ENCODE peak calls at places on chromosomes 6 and 20, in five cellular contexts. One of them, this sample, is unnamed.

GRCh38 chr6:35804996-35805736 is at the start of gene LHFPL5:
- DNase-seq in small intestine: peak; percentile 37
- DNase-seq in Peyer's patch: no peak
- DNase-seq in heart left ventricle: peak; percentile 46
- DNase-seq in fibroblast of the aortic adventitia: no peak
- DNase-seq in this sample: peak; percentile 69

GRCh38 chr6:39430968-39431523 is 108.5 kb upstream of the KCNK16 start:
- DNase-seq in small intestine: peak; percentile 26
- DNase-seq in Peyer's patch: peak; percentile 58
- DNase-seq in heart left ventricle: peak; percentile 42
- DNase-seq in fibroblast of the aortic adventitia: no peak
- DNase-seq in this sample: no peak

GRCh38 chr6:43016166-43016915 is 2.3 kb downstream of the KLHDC3 start:
- DNase-seq in small intestine: no peak
- DNase-seq in Peyer's patch: no peak
- DNase-seq in heart left ventricle: no peak
- DNase-seq in fibroblast of the aortic adventitia: no peak
- DNase-seq in this sample: no peak

GRCh38 chr20:53578492-53579222 is 15.0 kb downstream of the ZNF217 start:
- DNase-seq in small intestine: peak; percentile 88
- DNase-seq in Peyer's patch: peak; percentile 67
- DNase-seq in heart left ventricle: peak; percentile 68
- DNase-seq in fibroblast of the aortic adventitia: peak; percentile 97
- DNase-seq in this sample: peak; percentile 78

GRCh38 chr20:1333462-1334369 is 4.8 kb upstream of the SDCBP2 start:
- DNase-seq in small intestine: no peak
- DNase-seq in Peyer's patch: peak; percentile 36
- DNase-seq in heart left ventricle: peak; percentile 10
- DNase-seq in fibroblast of the aortic adventitia: no peak
- DNase-seq in this sample: no peak

GRCh38 chr20:18585134-18585533 is 2.7 kb upstream of the DTD1 start:
- DNase-seq in small intestine: peak; percentile 23
- DNase-seq in Peyer's patch: no peak
- DNase-seq in heart left ventricle: no peak
- DNase-seq in fibroblast of the aortic adventitia: peak; percentile 88
- DNase-seq in this sample: no peak

GRCh38 chr6:167819640-167820039 is 7.1 kb upstream of the AFDN start:
- DNase-seq in small intestine: no peak
- DNase-seq in Peyer's patch: no peak
- DNase-seq in heart left ventricle: no peak
- DNase-seq in fibroblast of the aortic adventitia: no peak
- DNase-seq in this sample: no peak

GRCh38 chr6:46390153-46390876 is 100.9 kb downstream of the RCAN2 start:
- DNase-seq in small intestine: no peak
- DNase-seq in Peyer's patch: no peak
- DNase-seq in heart left ventricle: no peak
- DNase-seq in fibroblast of the aortic adventitia: no peak
- DNase-seq in this sample: no peak

GRCh38 chr6:70863343-70863742 is 93.5 kb downstream of the B3GAT2 start:
- DNase-seq in small intestine: no peak
- DNase-seq in Peyer's patch: no peak
- DNase-seq in heart left ventricle: no peak
- DNase-seq in fibroblast of the aortic adventitia: no peak
- DNase-seq in this sample: no peak

GRCh38 chr6:15990179-15990578 is 138.7 kb upstream of the MYLIP start:
- DNase-seq in small intestine: no peak
- DNase-seq in Peyer's patch: no peak
- DNase-seq in heart left ventricle: no peak
- DNase-seq in fibroblast of the aortic adventitia: no peak
- DNase-seq in this sample: no peak

GRCh38 chr6:124158024-124158423 is 354.4 kb downstream of the NKAIN2 start:
- DNase-seq in small intestine: no peak
- DNase-seq in Peyer's patch: no peak
- DNase-seq in heart left ventricle: no peak
- DNase-seq in fibroblast of the aortic adventitia: no peak
- DNase-seq in this sample: no peak

GRCh38 chr20:4689224-4689623 is 32.5 kb upstream of the PRND start:
- DNase-seq in small intestine: no peak
- DNase-seq in Peyer's patch: no peak
- DNase-seq in heart left ventricle: no peak
- DNase-seq in fibroblast of the aortic adventitia: no peak
- DNase-seq in this sample: no peak

GRCh38 chr6:98816799-98817198 is 17.6 kb upstream of the POU3F2 start:
- DNase-seq in small intestine: no peak
- DNase-seq in Peyer's patch: no peak
- DNase-seq in heart left ventricle: no peak
- DNase-seq in fibroblast of the aortic adventitia: no peak
- DNase-seq in this sample: no peak

GRCh38 chr20:1171461-1172093 is 13.2 kb downstream of the TMEM74B start:
- DNase-seq in small intestine: no peak
- DNase-seq in Peyer's patch: no peak
- DNase-seq in heart left ventricle: no peak
- DNase-seq in fibroblast of the aortic adventitia: peak; percentile 38
- DNase-seq in this sample: peak; percentile 64

GRCh38 chr20:53829086-53829703 is 235.6 kb upstream of the ZNF217 start:
- DNase-seq in small intestine: peak; percentile 46
- DNase-seq in Peyer's patch: peak; percentile 45
- DNase-seq in heart left ventricle: no peak
- DNase-seq in fibroblast of the aortic adventitia: peak; percentile 98
- DNase-seq in this sample: no peak

GRCh38 chr6:125129354-125129753 is 24.2 kb upstream of the TPD52L1 start:
- DNase-seq in small intestine: no peak
- DNase-seq in Peyer's patch: no peak
- DNase-seq in heart left ventricle: no peak
- DNase-seq in fibroblast of the aortic adventitia: no peak
- DNase-seq in this sample: no peak

GRCh38 chr6:74510878-74511277 is 695.0 kb downstream of the COL12A1 start:
- DNase-seq in small intestine: no peak
- DNase-seq in Peyer's patch: no peak
- DNase-seq in heart left ventricle: no peak
- DNase-seq in fibroblast of the aortic adventitia: no peak
- DNase-seq in this sample: no peak

GRCh38 chr6:3761989-3762270 is 10.4 kb upstream of the PXDC1 start:
- DNase-seq in small intestine: no peak
- DNase-seq in Peyer's patch: peak; percentile 34
- DNase-seq in heart left ventricle: no peak
- DNase-seq in fibroblast of the aortic adventitia: no peak
- DNase-seq in this sample: no peak

GRCh38 chr6:37381579-37381978 is 27.8 kb downstream of the RNF8 start:
- DNase-seq in small intestine: peak; percentile 60
- DNase-seq in Peyer's patch: peak; percentile 47
- DNase-seq in heart left ventricle: no peak
- DNase-seq in fibroblast of the aortic adventitia: peak; percentile 65
- DNase-seq in this sample: peak; percentile 31

GRCh38 chr6:41288025-41288777 is 1.7 kb upstream of the TREM1 start:
- DNase-seq in small intestine: peak; percentile 53
- DNase-seq in Peyer's patch: no peak
- DNase-seq in heart left ventricle: no peak
- DNase-seq in fibroblast of the aortic adventitia: no peak
- DNase-seq in this sample: no peak

GRCh38 chr6:148304976-148305375 is 37.7 kb upstream of the SASH1 start:
- DNase-seq in small intestine: no peak
- DNase-seq in Peyer's patch: no peak
- DNase-seq in heart left ventricle: no peak
- DNase-seq in fibroblast of the aortic adventitia: peak; percentile 71
- DNase-seq in this sample: no peak

GRCh38 chr20:51639206-51639832 is 96.8 kb upstream of the NFATC2 start:
- DNase-seq in small intestine: peak; percentile 32
- DNase-seq in Peyer's patch: peak; percentile 82
- DNase-seq in heart left ventricle: peak; percentile 61
- DNase-seq in fibroblast of the aortic adventitia: peak; percentile 73
- DNase-seq in this sample: peak; percentile 69

GRCh38 chr20:3698511-3699436 is 13.6 kb downstream of the SIGLEC1 start:
- DNase-seq in small intestine: no peak
- DNase-seq in Peyer's patch: no peak
- DNase-seq in heart left ventricle: no peak
- DNase-seq in fibroblast of the aortic adventitia: no peak
- DNase-seq in this sample: no peak

GRCh38 chr20:63846128-63846771 is 15.0 kb upstream of the ABHD16B start:
- DNase-seq in small intestine: no peak
- DNase-seq in Peyer's patch: no peak
- DNase-seq in heart left ventricle: peak; percentile 85
- DNase-seq in fibroblast of the aortic adventitia: peak; percentile 28
- DNase-seq in this sample: no peak

GRCh38 chr20:61929971-61930666 is 135.6 kb downstream of the TAF4 start:
- DNase-seq in small intestine: no peak
- DNase-seq in Peyer's patch: no peak
- DNase-seq in heart left ventricle: no peak
- DNase-seq in fibroblast of the aortic adventitia: no peak
- DNase-seq in this sample: no peak

GRCh38 chr6:74677463-74677862 is 528.4 kb downstream of the COL12A1 start:
- DNase-seq in small intestine: no peak
- DNase-seq in Peyer's patch: no peak
- DNase-seq in heart left ventricle: no peak
- DNase-seq in fibroblast of the aortic adventitia: no peak
- DNase-seq in this sample: no peak

GRCh38 chr20:32709528-32710121 is 33.6 kb downstream of the COMMD7 start:
- DNase-seq in small intestine: no peak
- DNase-seq in Peyer's patch: no peak
- DNase-seq in heart left ventricle: no peak
- DNase-seq in fibroblast of the aortic adventitia: no peak
- DNase-seq in this sample: no peak

GRCh38 chr20:44586986-44587980 is 4.9 kb downstream of the PKIG start:
- DNase-seq in small intestine: no peak
- DNase-seq in Peyer's patch: no peak
- DNase-seq in heart left ventricle: no peak
- DNase-seq in fibroblast of the aortic adventitia: no peak
- DNase-seq in this sample: no peak

GRCh38 chr20:21430031-21430430 is 32.7 kb upstream of the NKX2-4 start:
- DNase-seq in small intestine: no peak
- DNase-seq in Peyer's patch: no peak
- DNase-seq in heart left ventricle: no peak
- DNase-seq in fibroblast of the aortic adventitia: no peak
- DNase-seq in this sample: no peak

GRCh38 chr6:111105578-111105977 is 18.3 kb downstream of the SLC16A10 start:
- DNase-seq in small intestine: peak; percentile 97
- DNase-seq in Peyer's patch: peak; percentile 94
- DNase-seq in heart left ventricle: peak; percentile 57
- DNase-seq in fibroblast of the aortic adventitia: no peak
- DNase-seq in this sample: no peak

GRCh38 chr20:37270586-37271420 is 9.2 kb upstream of the GHRH start:
- DNase-seq in small intestine: no peak
- DNase-seq in Peyer's patch: no peak
- DNase-seq in heart left ventricle: no peak
- DNase-seq in fibroblast of the aortic adventitia: no peak
- DNase-seq in this sample: no peak

GRCh38 chr6:1552296-1552761 is 57.4 kb upstream of the FOXC1 start:
- DNase-seq in small intestine: peak; percentile 48
- DNase-seq in Peyer's patch: no peak
- DNase-seq in heart left ventricle: no peak
- DNase-seq in fibroblast of the aortic adventitia: peak; percentile 47
- DNase-seq in this sample: no peak

GRCh38 chr6:118306640-118307238 is 241.4 kb upstream of the PLN start:
- DNase-seq in small intestine: no peak
- DNase-seq in Peyer's patch: no peak
- DNase-seq in heart left ventricle: no peak
- DNase-seq in fibroblast of the aortic adventitia: no peak
- DNase-seq in this sample: no peak

GRCh38 chr20:59908855-59909254 is 24.6 kb downstream of the SYCP2 start:
- DNase-seq in small intestine: no peak
- DNase-seq in Peyer's patch: no peak
- DNase-seq in heart left ventricle: no peak
- DNase-seq in fibroblast of the aortic adventitia: no peak
- DNase-seq in this sample: no peak

GRCh38 chr6:154154389-154154967 is 115.4 kb downstream of the OPRM1 start:
- DNase-seq in small intestine: peak; percentile 61
- DNase-seq in Peyer's patch: peak; percentile 86
- DNase-seq in heart left ventricle: peak; percentile 43
- DNase-seq in fibroblast of the aortic adventitia: peak; percentile 87
- DNase-seq in this sample: peak; percentile 61

GRCh38 chr6:97774973-97775372 is 492.0 kb upstream of the MMS22L start:
- DNase-seq in small intestine: no peak
- DNase-seq in Peyer's patch: no peak
- DNase-seq in heart left ventricle: no peak
- DNase-seq in fibroblast of the aortic adventitia: no peak
- DNase-seq in this sample: no peak

GRCh38 chr20:46939566-46939965 is 44.9 kb downstream of the EYA2 start:
- DNase-seq in small intestine: no peak
- DNase-seq in Peyer's patch: no peak
- DNase-seq in heart left ventricle: no peak
- DNase-seq in fibroblast of the aortic adventitia: no peak
- DNase-seq in this sample: no peak

GRCh38 chr6:81093046-81093445 is 659.4 kb downstream of the TENT5A start:
- DNase-seq in small intestine: no peak
- DNase-seq in Peyer's patch: no peak
- DNase-seq in heart left ventricle: no peak
- DNase-seq in fibroblast of the aortic adventitia: no peak
- DNase-seq in this sample: no peak
- H3K4me3 ChIP-seq in small intestine: no peak overlapping the region
- H3K4me3 ChIP-seq in Peyer's patch: no peak overlapping the region
- H3K4me3 ChIP-seq in heart left ventricle: no peak overlapping the region
- H3K4me3 ChIP-seq in fibroblast of the aortic adventitia: no peak overlapping the region
- H3K4me3 ChIP-seq in this sample: no peak overlapping the region

GRCh38 chr20:41165001-41165882 is 27.9 kb downstream of the PLCG1 start:
- DNase-seq in small intestine: no peak
- DNase-seq in Peyer's patch: no peak
- DNase-seq in heart left ventricle: no peak
- DNase-seq in fibroblast of the aortic adventitia: no peak
- DNase-seq in this sample: no peak
- H3K4me3 ChIP-seq in small intestine: no peak overlapping the region
- H3K4me3 ChIP-seq in Peyer's patch: no peak overlapping the region
- H3K4me3 ChIP-seq in heart left ventricle: no peak overlapping the region
- H3K4me3 ChIP-seq in fibroblast of the aortic adventitia: no peak overlapping the region
- H3K4me3 ChIP-seq in this sample: peak overlapping the region; percentile 12

GRCh38 chr6:158050107-158050735 is 68.6 kb downstream of the SYNJ2 start:
- DNase-seq in small intestine: no peak
- DNase-seq in Peyer's patch: no peak
- DNase-seq in heart left ventricle: no peak
- DNase-seq in fibroblast of the aortic adventitia: no peak
- DNase-seq in this sample: no peak
- H3K4me3 ChIP-seq in small intestine: no peak overlapping the region
- H3K4me3 ChIP-seq in Peyer's patch: no peak overlapping the region
- H3K4me3 ChIP-seq in heart left ventricle: no peak overlapping the region
- H3K4me3 ChIP-seq in fibroblast of the aortic adventitia: no peak overlapping the region
- H3K4me3 ChIP-seq in this sample: no peak overlapping the region

DNA sequence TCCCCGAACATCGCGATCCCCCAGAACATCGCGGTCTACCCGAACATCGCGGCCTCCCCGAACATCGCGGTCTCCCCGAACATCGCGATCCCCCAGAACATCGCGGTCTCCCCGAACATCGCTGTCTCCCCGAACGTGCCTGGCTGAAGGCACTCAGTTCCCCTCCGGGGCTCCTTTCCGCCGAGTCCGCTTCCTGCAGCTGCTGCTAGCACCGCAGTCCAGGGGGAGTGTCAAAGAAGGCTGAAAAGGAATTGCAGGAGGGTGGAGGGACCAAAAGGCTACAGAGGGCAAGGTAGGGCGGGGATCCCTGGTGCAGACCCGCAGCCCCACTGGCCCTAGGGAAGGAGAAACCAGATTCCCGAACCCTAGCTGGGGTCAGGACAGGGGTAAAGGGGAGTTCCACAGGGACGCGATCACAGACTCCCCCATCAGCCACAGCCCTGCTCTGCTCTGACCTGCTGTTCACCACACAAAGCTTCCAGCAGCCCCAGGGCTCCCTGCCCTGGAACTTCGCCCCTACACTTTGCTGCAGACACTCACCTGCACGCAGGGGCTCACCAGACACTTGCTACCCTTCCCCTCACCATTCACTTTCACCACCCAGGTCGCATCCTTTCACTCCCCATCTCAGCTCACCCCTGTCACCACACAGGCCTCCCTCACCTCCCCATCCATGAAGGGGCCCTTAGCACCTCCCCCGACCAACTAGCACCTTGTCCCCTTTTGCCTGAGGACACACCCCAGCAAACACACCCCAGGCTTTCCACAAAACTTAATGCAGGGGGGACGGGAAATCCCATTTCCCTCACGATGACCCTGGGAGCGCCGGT is 1.7 kb downstream of the ULBP1 start:
- DNase-seq in small intestine: no peak
- DNase-seq in Peyer's patch: no peak
- DNase-seq in heart left ventricle: no peak
- DNase-seq in fibroblast of the aortic adventitia: no peak
- DNase-seq in this sample: no peak
- H3K4me3 ChIP-seq in small intestine: no peak overlapping the region
- H3K4me3 ChIP-seq in Peyer's patch: peak overlapping the region; percentile 60
- H3K4me3 ChIP-seq in heart left ventricle: peak overlapping the region; percentile 54
- H3K4me3 ChIP-seq in fibroblast of the aortic adventitia: peak overlapping the region; percentile 60
- H3K4me3 ChIP-seq in this sample: peak overlapping the region; percentile 83

This sample was measured in neuronal stem cell.